ENCODE peak calls at places on chromosomes 11 and 22, in five cellular contexts. One of them, this sample, is unnamed. For H3K36me3, the result is how much of the 10 kb centered on the place peaks cover.

GRCh38 chr11:73217131-73217809 is 811 bp upstream of the P2RY2 start:
- DNase-seq in Panc1: no peak
- DNase-seq in neuronal stem cell: no peak
- DNase-seq in heart left ventricle: no peak
- DNase-seq in pancreas: peak
- DNase-seq in this sample: no peak

GRCh38 chr11:119934866-119935265 is 203.0 kb downstream of the TRIM29 start:
- DNase-seq in heart left ventricle: no peak
- DNase-seq in pancreas: no peak
- DNase-seq in neuronal stem cell: no peak
- DNase-seq in Panc1: no peak
- DNase-seq in this sample: no peak

GRCh38 chr11:129041611-129042018 is 98.9 kb upstream of the TP53AIP1 start:
- DNase-seq in Panc1: peak
- DNase-seq in neuronal stem cell: no peak
- DNase-seq in heart left ventricle: no peak
- DNase-seq in pancreas: no peak
- DNase-seq in this sample: no peak

GRCh38 chr11:20840341-20840740 is 171.0 kb downstream of the NELL1 start:
- DNase-seq in Panc1: no peak
- DNase-seq in neuronal stem cell: no peak
- DNase-seq in heart left ventricle: no peak
- DNase-seq in pancreas: no peak
- DNase-seq in this sample: no peak

GRCh38 chr11:64100345-64100744 is 64.6 kb downstream of the FLRT1 start:
- DNase-seq in heart left ventricle: no peak
- DNase-seq in pancreas: no peak
- DNase-seq in Panc1: no peak
- DNase-seq in neuronal stem cell: no peak
- DNase-seq in this sample: no peak

GRCh38 chr11:118488480-118489109 is 38.7 kb upstream of the TTC36 start:
- DNase-seq in heart left ventricle: peak
- DNase-seq in neuronal stem cell: peak
- DNase-seq in Panc1: peak
- DNase-seq in pancreas: peak
- DNase-seq in this sample: peak

GRCh38 chr11:75959540-75959939 is 144.5 kb downstream of the UVRAG start:
- DNase-seq in neuronal stem cell: no peak
- DNase-seq in Panc1: no peak
- DNase-seq in heart left ventricle: no peak
- DNase-seq in pancreas: no peak
- DNase-seq in this sample: no peak

GRCh38 chr11:7999795-8000194 is 12.7 kb downstream of the EIF3F start:
- DNase-seq in neuronal stem cell: no peak
- DNase-seq in heart left ventricle: no peak
- DNase-seq in pancreas: no peak
- DNase-seq in Panc1: no peak
- DNase-seq in this sample: no peak

DNA sequence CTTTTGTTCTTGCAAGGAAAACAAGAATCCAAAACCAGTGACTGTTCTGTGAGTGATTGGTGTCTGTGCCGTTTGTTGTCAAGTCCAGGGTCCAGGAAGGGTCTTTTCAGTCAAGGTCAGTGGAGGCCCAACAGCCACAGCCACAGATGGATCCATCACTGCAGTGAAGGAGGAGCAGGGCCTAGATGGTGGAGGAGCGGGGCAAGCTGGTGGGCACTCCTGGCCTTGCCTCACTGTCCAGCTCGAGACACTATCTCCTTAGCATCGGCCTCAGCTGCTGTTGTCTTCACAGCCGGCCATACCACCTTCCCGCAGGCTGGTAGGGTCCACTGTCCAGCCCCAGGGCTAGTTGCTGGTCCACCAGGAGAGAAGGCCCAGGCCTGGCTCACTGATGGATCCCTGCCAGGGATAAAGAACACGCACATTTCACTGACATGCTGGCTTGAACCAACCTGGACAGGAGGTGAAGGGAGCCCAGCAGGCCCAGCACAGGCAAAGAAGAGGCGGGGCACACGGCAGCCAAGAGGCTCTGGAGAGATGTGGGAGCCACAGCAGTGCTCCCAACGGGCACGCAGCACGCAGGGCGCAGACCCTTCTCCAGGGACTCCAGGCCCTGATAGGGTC is 15.2 kb downstream of the POLR3H start:
- DNase-seq in Panc1: no peak
- DNase-seq in neuronal stem cell: no peak
- DNase-seq in heart left ventricle: no peak
- DNase-seq in pancreas: no peak
- DNase-seq in this sample: no peak
- H3K36me3 ChIP-seq in Panc1: under half
- H3K36me3 ChIP-seq in neuronal stem cell: half or more
- H3K36me3 ChIP-seq in heart left ventricle: half or more
- H3K36me3 ChIP-seq in pancreas: under half
- H3K36me3 ChIP-seq in this sample: under half

DNA sequence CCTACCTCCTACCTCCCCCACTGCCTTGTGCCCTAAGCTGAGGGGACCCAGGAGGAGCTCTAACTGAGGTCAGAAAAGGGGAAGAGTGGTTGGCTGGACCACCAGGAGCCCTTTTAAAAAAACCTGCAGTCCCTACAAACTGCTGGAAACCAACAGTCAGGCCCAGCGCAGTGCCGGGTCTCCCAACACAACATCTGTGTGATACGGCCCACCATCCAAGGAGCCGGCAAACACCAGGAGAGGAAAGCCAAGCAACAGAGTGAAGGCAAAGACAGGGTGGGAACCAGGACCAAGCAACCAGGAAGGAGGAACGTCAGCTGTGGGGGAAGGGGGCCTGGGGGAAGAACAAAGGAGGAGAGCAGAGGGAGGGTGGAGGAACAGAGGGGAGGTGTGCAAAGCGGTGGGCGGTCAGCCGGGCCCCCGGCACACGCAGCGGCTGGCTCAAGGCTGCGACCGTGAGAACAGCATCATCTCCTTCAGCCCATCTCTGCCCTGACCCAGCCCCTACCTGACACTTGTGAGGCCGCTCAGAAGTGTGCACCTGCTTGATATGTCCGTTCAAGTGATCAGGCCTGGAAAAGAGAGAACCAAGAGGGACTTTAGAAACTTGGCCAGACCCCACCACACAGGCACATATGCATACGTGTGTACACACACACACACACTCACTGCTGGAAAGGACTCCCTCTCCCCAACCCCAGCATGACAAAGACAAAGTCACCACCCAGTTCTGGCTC is 3.6 kb downstream of the PATZ1 start:
- DNase-seq in Panc1: no peak
- DNase-seq in pancreas: no peak
- DNase-seq in neuronal stem cell: peak
- DNase-seq in heart left ventricle: no peak
- DNase-seq in this sample: no peak
- H3K36me3 ChIP-seq in Panc1: under half
- H3K36me3 ChIP-seq in pancreas: under half
- H3K36me3 ChIP-seq in neuronal stem cell: under half
- H3K36me3 ChIP-seq in heart left ventricle: half or more
- H3K36me3 ChIP-seq in this sample: under half

DNA sequence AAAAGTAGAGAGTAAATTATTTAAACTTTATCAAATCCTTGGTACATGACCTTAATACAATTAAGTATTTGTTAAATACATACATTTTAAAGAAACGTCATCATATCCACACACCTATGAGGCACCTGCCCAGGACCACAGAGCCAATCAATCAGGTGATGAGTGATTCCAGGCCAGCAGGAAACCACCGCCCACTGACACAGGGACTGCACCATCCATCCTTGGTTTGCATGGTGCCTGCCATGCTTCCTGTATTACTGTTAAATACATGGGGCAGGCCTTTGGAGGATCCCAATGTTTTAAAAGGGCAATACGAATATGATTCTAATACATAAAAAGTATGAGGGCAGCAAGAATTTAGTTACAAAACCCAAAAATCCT is 7.0 kb upstream of the TBC1D10A start:
- DNase-seq in neuronal stem cell: no peak
- DNase-seq in pancreas: no peak
- DNase-seq in Panc1: no peak
- DNase-seq in heart left ventricle: no peak
- DNase-seq in this sample: no peak
- H3K36me3 ChIP-seq in neuronal stem cell: under half
- H3K36me3 ChIP-seq in pancreas: half or more
- H3K36me3 ChIP-seq in Panc1: under half
- H3K36me3 ChIP-seq in heart left ventricle: half or more
- H3K36me3 ChIP-seq in this sample: under half

GRCh38 chr11:123151366-123151765 is 43.7 kb downstream of the CLMP start:
- DNase-seq in heart left ventricle: no peak
- DNase-seq in Panc1: no peak
- DNase-seq in pancreas: no peak
- DNase-seq in neuronal stem cell: no peak
- DNase-seq in this sample: no peak

GRCh38 chr11:123158609-123159008 is 36.4 kb downstream of the CLMP start:
- DNase-seq in Panc1: no peak
- DNase-seq in pancreas: no peak
- DNase-seq in heart left ventricle: no peak
- DNase-seq in neuronal stem cell: no peak
- DNase-seq in this sample: no peak

GRCh38 chr11:123157995-123158394 is 37.1 kb downstream of the CLMP start:
- DNase-seq in heart left ventricle: no peak
- DNase-seq in pancreas: no peak
- DNase-seq in neuronal stem cell: no peak
- DNase-seq in Panc1: no peak
- DNase-seq in this sample: no peak

GRCh38 chr11:123150882-123151281 is 44.2 kb downstream of the CLMP start:
- DNase-seq in heart left ventricle: no peak
- DNase-seq in neuronal stem cell: no peak
- DNase-seq in pancreas: no peak
- DNase-seq in Panc1: no peak
- DNase-seq in this sample: no peak

GRCh38 chr11:123152951-123153350 is 42.1 kb downstream of the CLMP start:
- DNase-seq in Panc1: no peak
- DNase-seq in heart left ventricle: no peak
- DNase-seq in neuronal stem cell: no peak
- DNase-seq in pancreas: no peak
- DNase-seq in this sample: no peak
- H3K36me3 ChIP-seq in Panc1: under half
- H3K36me3 ChIP-seq in heart left ventricle: under half
- H3K36me3 ChIP-seq in neuronal stem cell: under half
- H3K36me3 ChIP-seq in pancreas: under half
- H3K36me3 ChIP-seq in this sample: under half

DNA sequence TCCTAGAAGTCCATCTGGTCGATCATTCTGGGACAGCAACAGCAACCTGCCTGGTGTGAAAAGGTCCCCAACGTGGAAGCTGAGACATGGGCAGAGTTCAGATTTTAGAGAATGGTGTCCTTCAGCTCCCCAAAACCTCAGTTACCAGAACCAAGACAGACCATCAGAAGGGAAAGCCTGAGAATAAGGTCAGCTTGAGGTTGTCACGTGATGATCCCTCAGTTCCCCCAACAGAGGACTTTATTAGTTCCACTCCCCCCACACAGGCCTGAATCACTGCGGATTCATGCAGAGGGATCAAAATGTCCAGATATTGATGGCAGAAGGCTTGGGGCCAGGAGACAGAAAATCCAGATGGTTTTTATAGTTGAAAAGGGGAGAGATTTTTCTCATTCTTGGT is 139.1 kb upstream of the NTM start:
- DNase-seq in neuronal stem cell: no peak
- DNase-seq in heart left ventricle: no peak
- DNase-seq in Panc1: no peak
- DNase-seq in pancreas: no peak
- DNase-seq in this sample: no peak
- H3K36me3 ChIP-seq in neuronal stem cell: under half
- H3K36me3 ChIP-seq in heart left ventricle: under half
- H3K36me3 ChIP-seq in Panc1: under half
- H3K36me3 ChIP-seq in pancreas: under half
- H3K36me3 ChIP-seq in this sample: under half

GRCh38 chr22:36317658-36318271 is 64.8 kb downstream of the APOL1 start:
- DNase-seq in Panc1: no peak
- DNase-seq in neuronal stem cell: no peak
- DNase-seq in heart left ventricle: no peak
- DNase-seq in pancreas: no peak
- DNase-seq in this sample: no peak

GRCh38 chr22:36311386-36312085 is 58.6 kb downstream of the APOL1 start:
- DNase-seq in Panc1: no peak
- DNase-seq in neuronal stem cell: no peak
- DNase-seq in pancreas: no peak
- DNase-seq in heart left ventricle: no peak
- DNase-seq in this sample: peak

GRCh38 chr22:36316419-36316818 is 63.5 kb downstream of the APOL1 start:
- DNase-seq in heart left ventricle: no peak
- DNase-seq in neuronal stem cell: no peak
- DNase-seq in Panc1: no peak
- DNase-seq in pancreas: no peak
- DNase-seq in this sample: no peak

GRCh38 chr22:36318442-36318841 is 65.5 kb downstream of the APOL1 start:
- DNase-seq in pancreas: no peak
- DNase-seq in neuronal stem cell: no peak
- DNase-seq in Panc1: no peak
- DNase-seq in heart left ventricle: no peak
- DNase-seq in this sample: no peak

GRCh38 chr22:36315325-36315724 is 62.4 kb downstream of the APOL1 start:
- DNase-seq in pancreas: no peak
- DNase-seq in Panc1: no peak
- DNase-seq in neuronal stem cell: no peak
- DNase-seq in heart left ventricle: no peak
- DNase-seq in this sample: no peak
- H3K36me3 ChIP-seq in pancreas: half or more
- H3K36me3 ChIP-seq in Panc1: under half
- H3K36me3 ChIP-seq in neuronal stem cell: half or more
- H3K36me3 ChIP-seq in heart left ventricle: half or more
- H3K36me3 ChIP-seq in this sample: half or more

GRCh38 chr11:71456294-71456693 is 3.3 kb downstream of the NADSYN1 start:
- DNase-seq in neuronal stem cell: no peak
- DNase-seq in Panc1: no peak
- DNase-seq in heart left ventricle: no peak
- DNase-seq in pancreas: no peak
- DNase-seq in this sample: no peak
- H3K36me3 ChIP-seq in neuronal stem cell: under half
- H3K36me3 ChIP-seq in Panc1: under half
- H3K36me3 ChIP-seq in heart left ventricle: half or more
- H3K36me3 ChIP-seq in pancreas: under half
- H3K36me3 ChIP-seq in this sample: under half

This sample was measured in PC-9.